ENCODE peak calls at places on chromosome 21, in six cellular contexts. X, F, C, R, P and U are unnamed samples.

GRCh38 chr21:45335761-45336534 is 48.3 kb upstream of the POFUT2 start:
- DNase-seq in P (peak), X (no peak), R (no peak), F (no peak), C (no peak), U (no peak)

GRCh38 chr21:15221799-15222386 is 157.1 kb upstream of the NRIP1 start:
- DNase-seq in P (peak), F (no peak), R (peak), X (peak), C (peak), U (peak)

GRCh38 chr21:28431527-28432200 is 561.0 kb downstream of the LTN1 start:
- DNase-seq in C (no peak), X (no peak), P (no peak), R (peak), F (no peak), U (no peak)

GRCh38 chr21:27606422-27606821 is 639.5 kb upstream of the ADAMTS5 start:
- DNase-seq in P (no peak), X (no peak), C (no peak), R (no peak), F (no peak), U (no peak)

GRCh38 chr21:15986277-15986676 is 256.5 kb downstream of the USP25 start:
- DNase-seq in R (no peak), P (no peak), F (no peak), X (no peak), C (no peak), U (no peak)

GRCh38 chr21:29248124-29248523 is 50.6 kb upstream of the BACH1 start:
- DNase-seq in X (no peak), F (no peak), C (no peak), P (no peak), R (no peak), U (no peak)

GRCh38 chr21:26169061-26169610 is 1.4 kb downstream of the APP start:
- DNase-seq in F (no peak), X (peak), P (peak), C (peak), R (peak), U (peak)

GRCh38 chr21:45590246-45590725 is 48.0 kb upstream of the SLC19A1 start:
- DNase-seq in R (peak), X (peak), F (peak), P (peak), C (peak), U (peak)

GRCh38 chr21:45073301-45074047 is 906 bp upstream of the ADARB1 start:
- DNase-seq in X (peak), C (no peak), F (peak), R (peak), P (peak), U (peak)

GRCh38 chr21:32131960-32132359 is 146.9 kb downstream of the MIS18A start:
- DNase-seq in P (no peak), R (peak), X (peak), C (peak), F (no peak), U (peak)

GRCh38 chr21:25572895-25573310 is 34.4 kb downstream of the MRPL39 start:
- DNase-seq in C (no peak), R (peak), F (no peak), X (no peak), P (no peak), U (no peak)

GRCh38 chr21:22827422-22827821 is 1829.2 kb downstream of the NCAM2 start:
- DNase-seq in R (no peak), C (no peak), X (no peak), F (no peak), P (no peak), U (no peak)

GRCh38 chr21:15210235-15210678 is 145.5 kb upstream of the NRIP1 start:
- DNase-seq in X (peak), P (peak), C (peak), R (peak), F (peak), U (peak)

GRCh38 chr21:31530918-31531705 is 128.4 kb upstream of the SOD1 start:
- DNase-seq in C (no peak), F (no peak), X (no peak), R (peak), P (no peak), U (peak)

GRCh38 chr21:25369524-25370300 is 237.6 kb downstream of the MRPL39 start:
- DNase-seq in P (no peak), C (no peak), X (no peak), F (no peak), R (peak), U (no peak)

GRCh38 chr21:28136687-28137086 is 856.0 kb downstream of the LTN1 start:
- DNase-seq in P (no peak), C (no peak), X (peak), F (no peak), R (peak), U (no peak)

GRCh38 chr21:44466996-44467858 is 11.9 kb downstream of the LRRC3 start:
- DNase-seq in X (no peak), P (no peak), R (no peak), C (no peak), F (no peak), U (no peak)

GRCh38 chr21:18117116-18117515 is 127.5 kb upstream of the CHODL start:
- DNase-seq in X (no peak), C (no peak), F (no peak), R (no peak), P (no peak), U (no peak)

GRCh38 chr21:16476056-16476850 is 746.5 kb downstream of the USP25 start:
- DNase-seq in F (no peak), P (no peak), X (peak), R (no peak), C (no peak), U (no peak)

GRCh38 chr21:45502006-45502345 is 40.3 kb downstream of the SLC19A1 start:
- DNase-seq in F (peak), P (peak), X (no peak), C (no peak), R (no peak), U (no peak)

GRCh38 chr21:20618878-20619277 is 379.3 kb upstream of the NCAM2 start:
- DNase-seq in X (peak), R (no peak), P (no peak), C (no peak), F (no peak), U (no peak)

GRCh38 chr21:27248791-27249190 is 281.9 kb upstream of the ADAMTS5 start:
- DNase-seq in C (no peak), P (no peak), X (peak), R (no peak), F (no peak), U (no peak)

GRCh38 chr21:31479714-31480113 is 135.7 kb upstream of the TIAM1 start:
- DNase-seq in P (no peak), R (no peak), C (no peak), F (no peak), X (no peak), U (no peak)

GRCh38 chr21:26388731-26389231 is 184.3 kb downstream of the CYYR1 start:
- DNase-seq in C (peak), P (no peak), R (peak), X (peak), F (no peak), U (no peak)

GRCh38 chr21:23968008-23968407 is 1639.3 kb downstream of the MRPL39 start:
- DNase-seq in P (no peak), R (no peak), C (no peak), F (no peak), X (no peak), U (no peak)

GRCh38 chr21:45224189-45224938 is 63.3 kb downstream of the POFUT2 start:
- DNase-seq in X (no peak), F (no peak), R (no peak), C (no peak), P (no peak), U (peak)

GRCh38 chr21:45950740-45951515 is 30.6 kb upstream of the COL6A1 start:
- DNase-seq in R (peak), F (no peak), X (peak), P (peak), C (no peak), U (peak)

GRCh38 chr21:27713159-27714109 is 746.5 kb upstream of the ADAMTS5 start:
- DNase-seq in R (peak), X (no peak), F (no peak), C (no peak), P (no peak), U (no peak)

GRCh38 chr21:45366931-45367401 is 38.0 kb upstream of the COL18A1 start:
- DNase-seq in C (peak), F (peak), X (peak), R (peak), P (peak), U (peak)

GRCh38 chr21:15850645-15851044 is 120.9 kb downstream of the USP25 start:
- DNase-seq in C (no peak), X (peak), R (peak), P (no peak), F (no peak), U (no peak)

GRCh38 chr21:40512590-40512989 is 334.4 kb downstream of the DSCAM start:
- DNase-seq in X (no peak), F (no peak), P (no peak), C (no peak), R (peak), U (no peak)
- TF ChIP-seq CTCF in X (peak), F (no peak), P (peak), C (peak), R (peak), U (peak)

GRCh38 chr21:43208561-43209332 is 39.9 kb downstream of the CRYAA start:
- DNase-seq in F (peak), C (no peak), P (peak), X (no peak), R (no peak), U (no peak)

GRCh38 chr21:43209575-43210453 is 41.0 kb downstream of the CRYAA start:
- DNase-seq in C (peak), X (peak), F (peak), P (peak), R (peak), U (peak)

GRCh38 chr21:43210454-43211084 is 41.8 kb downstream of the CRYAA start:
- DNase-seq in X (no peak), F (no peak), C (no peak), P (peak), R (no peak), U (no peak)

GRCh38 chr21:43207868-43208267 is 39.1 kb downstream of the CRYAA start:
- DNase-seq in C (no peak), R (no peak), P (peak), X (no peak), F (peak), U (no peak)

GRCh38 chr21:43211085-43212071 is 42.6 kb downstream of the CRYAA start:
- DNase-seq in C (no peak), X (no peak), R (no peak), P (peak), F (peak), U (peak)
- TF ChIP-seq CTCF in C (no peak), X (peak), R (no peak), P (peak), F (no peak), U (peak)

GRCh38 chr21:33825419-33825818 is 90.2 kb downstream of the ATP5PO start:
- DNase-seq in C (no peak), P (no peak), X (no peak), R (no peak), F (no peak), U (no peak)

GRCh38 chr21:33820371-33820770 is 95.2 kb downstream of the ATP5PO start:
- DNase-seq in R (no peak), X (no peak), F (no peak), C (no peak), P (no peak), U (no peak)

GRCh38 chr21:33824156-33824941 is 91.3 kb downstream of the ATP5PO start:
- DNase-seq in F (no peak), C (no peak), R (no peak), X (no peak), P (no peak), U (no peak)

GRCh38 chr21:33817663-33818433 is 97.8 kb downstream of the ATP5PO start:
- DNase-seq in X (no peak), R (no peak), C (no peak), F (no peak), P (no peak), U (no peak)

DNA sequence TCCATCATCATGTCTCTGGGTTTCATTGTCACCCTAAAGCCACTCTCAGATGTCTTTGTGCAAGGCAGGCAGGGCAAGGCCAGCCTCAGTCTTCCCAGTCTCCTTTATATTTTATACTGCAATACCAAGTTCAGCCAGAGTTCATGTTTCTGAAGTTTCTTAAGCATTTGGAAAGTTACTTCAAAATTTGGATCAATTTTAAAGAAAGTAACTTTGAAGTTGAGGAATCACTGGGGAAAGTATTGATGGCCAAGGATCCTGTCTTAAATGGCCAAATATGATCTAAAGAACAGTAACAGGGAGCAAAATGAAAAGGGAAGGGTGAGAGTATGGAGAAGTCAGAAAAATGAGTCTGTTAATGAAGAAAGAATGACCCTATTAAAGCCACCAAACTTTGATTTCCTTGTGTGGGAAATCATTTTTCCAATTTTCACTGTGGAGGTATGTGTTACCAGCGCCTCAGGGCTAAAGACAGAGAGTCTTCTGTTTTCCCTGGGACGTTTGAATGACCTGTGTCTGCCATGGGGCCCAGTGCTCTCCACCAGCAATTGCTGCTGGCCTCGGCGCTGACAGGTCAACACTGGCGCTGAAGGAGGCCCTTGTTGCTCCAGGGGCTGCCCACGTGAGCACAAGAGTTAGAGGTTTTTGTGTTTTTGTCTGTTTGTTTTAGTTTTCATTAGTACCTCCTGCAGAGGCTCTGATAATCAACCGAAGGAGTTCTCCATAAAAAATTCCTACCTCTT is 93.9 kb downstream of the ATP5PO start:
- DNase-seq in C (no peak), P (no peak), X (peak), F (no peak), R (no peak), U (no peak)
- TF ChIP-seq CTCF in C (no peak), P (no peak), X (no peak), F (no peak), R (no peak), U (no peak)

GRCh38 chr21:35644523-35644922 is 415.8 kb downstream of the SETD4 start:
- DNase-seq in P (no peak), R (no peak), F (no peak), C (no peak), X (no peak), U (no peak)
- TF ChIP-seq CTCF in P (no peak), R (no peak), F (no peak), C (no peak), X (no peak), U (no peak)

GRCh38 chr21:39712976-39713375 is 32.0 kb upstream of the IGSF5 start:
- DNase-seq in X (no peak), F (peak), P (no peak), R (peak), C (no peak), U (no peak)
- TF ChIP-seq CTCF in X (no peak), F (no peak), P (no peak), R (peak), C (no peak), U (peak)

GRCh38 chr21:36966846-36967657 is 583 bp upstream of the HLCS start:
- DNase-seq in F (no peak), C (no peak), P (no peak), X (peak), R (no peak), U (no peak)
- TF ChIP-seq CTCF in F (no peak), C (no peak), P (no peak), X (no peak), R (no peak), U (no peak)

GRCh38 chr21:33127154-33127893 is 57.4 kb downstream of the OLIG1 start:
- DNase-seq in X (peak), C (peak), F (peak), P (peak), R (peak), U (peak)

GRCh38 chr21:33135925-33136324 is 66.0 kb downstream of the OLIG1 start:
- DNase-seq in X (no peak), F (no peak), P (no peak), R (no peak), C (no peak), U (no peak)

GRCh38 chr21:33133912-33134311 is 64.0 kb downstream of the OLIG1 start:
- DNase-seq in F (no peak), C (no peak), X (no peak), R (no peak), P (no peak), U (no peak)

GRCh38 chr21:33128538-33128937 is 58.6 kb downstream of the OLIG1 start:
- DNase-seq in R (no peak), F (no peak), P (no peak), X (no peak), C (no peak), U (no peak)

GRCh38 chr21:33132054-33132453 is 62.1 kb downstream of the OLIG1 start:
- DNase-seq in X (no peak), P (no peak), R (peak), F (no peak), C (no peak), U (no peak)
- TF ChIP-seq CTCF in X (no peak), P (no peak), R (peak), F (no peak), C (peak), U (peak)